ENCODE peak calls at places on chromosomes 6 and 20, in eight cellular contexts. C is adrenal gland, T is heart right ventricle, M is GM06990, E is PC-3, S is neural progenitor cell, W is IMR-90, I is tibial artery. O is an unnamed sample.

GRCh38 chr6:70820778-70821177 is 136.1 kb downstream of the B3GAT2 start:
- DNase-seq in W (no peak), S (no peak), E (no peak), I (no peak), C (no peak), M (no peak), T (no peak), O (no peak)

GRCh38 chr6:15602144-15602543 is 60.7 kb downstream of the DTNBP1 start:
- DNase-seq in I (no peak), C (no peak), E (no peak), W (no peak), S (no peak), T (peak; percentile 25), M (no peak), O (no peak)

GRCh38 chr20:51910202-51911050 is 108.1 kb upstream of the SALL4 start:
- DNase-seq in I (no peak), S (peak; percentile 76), E (peak; percentile 88), C (no peak), T (no peak), W (peak; percentile 17), M (no peak), O (no peak)

GRCh38 chr20:20663841-20664240 is 48.6 kb downstream of the RALGAPA2 start:
- DNase-seq in C (no peak), W (no peak), I (no peak), M (no peak), E (no peak), S (no peak), T (no peak), O (no peak)

GRCh38 chr20:47276856-47277541 is 79.5 kb downstream of the ZMYND8 start:
- DNase-seq in S (no peak), I (peak; percentile 86), W (peak; percentile 84), T (peak; percentile 63), C (peak; percentile 66), M (no peak), E (no peak), O (peak; percentile 91)

GRCh38 chr6:2891768-2892170 is 11.3 kb downstream of the SERPINB9 start:
- DNase-seq in I (no peak), C (no peak), T (no peak), M (peak; percentile 67), E (peak; percentile 70), W (no peak), S (no peak), O (no peak)

GRCh38 chr6:33732819-33733218 is 13.9 kb downstream of the IP6K3 start:
- DNase-seq in W (peak; percentile 38), M (no peak), S (no peak), E (peak; percentile 43), T (no peak), I (no peak), C (no peak), O (no peak)

GRCh38 chr6:1392813-1393640 is 3.7 kb downstream of the FOXF2 start:
- DNase-seq in S (peak; percentile 44), T (no peak), C (no peak), I (no peak), E (no peak), W (no peak), M (no peak), O (no peak)

GRCh38 chr6:105161411-105161810 is 18.4 kb downstream of the POPDC3 start:
- DNase-seq in T (no peak), S (no peak), M (no peak), C (no peak), I (no peak), W (no peak), E (no peak), O (no peak)

GRCh38 chr6:106688177-106688951 is 59.0 kb downstream of the QRSL1 start:
- DNase-seq in T (no peak), E (peak; percentile 55), I (no peak), M (no peak), C (no peak), S (no peak), W (no peak), O (no peak)

GRCh38 chr6:44049989-44050871 is 77.0 kb downstream of the MRPL14 start:
- DNase-seq in E (peak; percentile 25), W (peak; percentile 39), C (no peak), M (no peak), T (no peak), S (no peak), I (no peak), O (peak; percentile 76)

GRCh38 chr6:113909224-113909856 is 52.2 kb downstream of the MARCKS start:
- DNase-seq in S (peak; percentile 80), E (peak; percentile 75), C (no peak), I (no peak), T (no peak), M (no peak), W (peak; percentile 79), O (peak; percentile 74)

GRCh38 chr6:21431526-21431925 is 162.0 kb upstream of the SOX4 start:
- DNase-seq in C (no peak), T (no peak), S (no peak), E (no peak), W (no peak), M (no peak), I (no peak), O (no peak)

GRCh38 chr20:10671850-10672578 is 1.8 kb downstream of the JAG1 start:
- DNase-seq in C (peak; percentile 49), M (peak; percentile 29), I (peak; percentile 89), E (peak; percentile 63), S (peak; percentile 50), T (peak; percentile 82), W (peak; percentile 46), O (peak; percentile 67)

GRCh38 chr6:77092971-77093370 is 370.3 kb downstream of the HTR1B start:
- DNase-seq in S (no peak), C (no peak), W (peak; percentile 85), M (no peak), E (no peak), I (no peak), T (no peak), O (peak; percentile 59)

GRCh38 chr6:156840606-156841005 is 63.4 kb downstream of the ARID1B start:
- DNase-seq in I (no peak), S (peak; percentile 21), M (no peak), W (no peak), C (no peak), T (no peak), E (no peak), O (peak; percentile 47)

GRCh38 chr20:32743237-32744112 is at the start of gene COMMD7:
- DNase-seq in T (peak; percentile 76), E (peak; percentile 59), S (peak; percentile 75), C (peak; percentile 74), M (peak; percentile 71), I (peak; percentile 79), W (peak; percentile 44), O (peak; percentile 38)

GRCh38 chr6:169452117-169452868 is 198.6 kb upstream of the THBS2 start:
- DNase-seq in W (peak; percentile 97), T (peak; percentile 68), E (no peak), C (peak; percentile 85), S (no peak), M (no peak), I (peak; percentile 91), O (peak; percentile 94)

GRCh38 chr20:58407966-58408557 is 19.0 kb downstream of the VAPB start:
- DNase-seq in W (no peak), S (no peak), M (peak; percentile 15), I (no peak), E (no peak), T (no peak), C (no peak), O (no peak)

GRCh38 chr20:59151820-59152219 is 11.8 kb upstream of the ZNF831 start:
- DNase-seq in T (no peak), E (no peak), I (no peak), S (no peak), M (no peak), W (no peak), C (no peak), O (no peak)

DNA sequence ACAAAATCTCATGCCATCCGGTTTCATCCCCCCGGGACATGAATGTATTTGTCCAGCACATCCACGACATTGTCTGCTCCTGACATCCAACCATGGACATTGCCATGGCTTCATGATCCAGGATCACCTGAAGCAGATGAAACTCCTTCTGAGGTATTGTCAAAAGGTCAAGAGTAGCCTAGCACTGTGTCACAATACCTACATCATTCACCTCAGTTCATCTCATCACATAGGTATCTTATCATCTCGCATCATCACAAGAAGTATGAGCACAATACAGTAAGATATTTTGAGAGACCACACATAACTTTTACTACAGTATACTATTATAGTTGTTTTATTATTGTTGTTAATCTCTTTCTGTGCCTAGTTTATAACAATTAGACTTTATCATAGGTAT is 33.5 kb downstream of the ZNF184 start:
- DNase-seq in C (no peak), I (no peak), M (no peak), W (no peak), E (no peak), S (no peak), T (no peak), O (no peak)
- TF ChIP-seq CTCF in C (no peak), I (no peak), M (no peak), W (no peak), E (no peak), S (no peak), T (no peak), O (no peak)

GRCh38 chr6:6724319-6725119 is 136.0 kb downstream of the LY86 start:
- DNase-seq in I (peak; percentile 77), M (peak; percentile 36), C (peak; percentile 82), E (peak; percentile 73), S (peak; percentile 86), T (peak; percentile 66), W (peak; percentile 76), O (peak; percentile 80)
- H3K4me3 ChIP-seq in I (peak overlapping the region; percentile 41), M (peak overlapping the region; percentile 38), C (no peak overlapping the region), E (peak overlapping the region; percentile 37), S (peak overlapping the region; percentile 3), T (peak overlapping the region; percentile 20), W (peak overlapping the region; percentile 39), O (peak overlapping the region; percentile 29)

DNA sequence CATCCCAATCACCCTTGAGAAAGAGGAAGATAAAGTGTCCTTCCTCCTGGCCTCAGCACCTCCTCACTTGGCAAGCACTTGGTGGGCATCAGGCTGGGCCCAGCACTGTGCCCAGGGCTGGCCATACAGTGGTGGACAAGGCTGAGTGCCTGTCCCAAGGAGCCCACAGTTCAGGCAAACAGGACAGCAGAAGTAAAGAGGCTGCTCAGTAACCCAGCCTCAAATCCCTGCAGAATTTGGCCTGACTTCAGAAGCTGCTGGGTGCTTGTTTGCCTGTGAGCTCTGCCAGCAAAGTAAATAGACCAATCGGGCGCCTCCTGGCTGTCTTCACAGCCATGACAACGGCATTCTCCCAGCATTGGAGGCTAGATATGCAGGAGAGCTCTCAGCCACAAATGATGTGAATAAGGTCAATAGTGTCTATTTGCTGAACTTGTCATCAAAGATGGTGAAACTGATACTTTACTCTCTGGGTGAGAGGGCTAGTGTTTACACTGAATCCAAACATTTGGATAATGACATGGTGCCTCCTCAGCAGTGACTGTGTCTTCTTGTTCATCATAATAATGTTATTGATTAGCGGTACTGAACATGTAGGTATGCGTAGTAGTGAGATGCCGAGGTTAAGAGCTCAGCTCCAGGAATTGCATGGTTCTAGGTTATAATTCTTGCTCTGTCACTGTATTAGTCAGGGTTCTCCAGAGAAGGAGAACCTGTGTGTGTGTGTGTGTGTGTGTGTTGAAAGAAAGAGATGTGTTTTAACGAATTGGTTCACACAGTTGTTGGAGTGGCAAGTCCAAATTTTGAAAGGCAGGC is 36.9 kb upstream of the FANCE start:
- DNase-seq in W (peak; percentile 96), S (peak; percentile 80), E (peak; percentile 99), M (no peak), I (peak; percentile 81), T (peak; percentile 58), C (peak; percentile 85), O (peak; percentile 85)
- TF ChIP-seq CTCF in W (peak; percentile 78), S (peak; percentile 65), E (peak; percentile 80), M (peak; percentile 46), I (peak; percentile 52), T (peak; percentile 66), C (peak; percentile 82), O (peak; percentile 49)

DNA sequence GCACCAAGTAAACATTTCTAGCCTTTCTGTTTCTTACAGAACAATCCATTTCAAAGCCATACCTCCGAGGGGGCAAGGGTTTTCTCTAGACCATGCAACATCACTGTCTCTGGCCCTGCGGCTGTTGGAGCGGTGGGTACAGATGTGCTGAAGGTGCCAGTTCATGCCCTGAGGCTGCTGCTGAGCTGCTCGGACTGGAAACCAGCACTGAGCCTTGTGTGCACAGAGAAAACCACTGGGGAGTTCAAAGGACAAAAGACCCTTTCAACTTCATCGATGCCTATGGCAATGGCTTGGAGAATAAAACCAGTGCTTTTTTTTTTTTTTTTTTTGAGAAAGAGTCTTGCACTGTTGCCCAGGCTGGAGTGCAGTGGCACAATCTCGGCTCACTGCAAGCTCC is 93.3 kb upstream of the IYD start:
- DNase-seq in M (no peak), E (no peak), T (no peak), S (no peak), C (no peak), W (no peak), I (no peak), O (no peak)
- H3K4me3 ChIP-seq in M (no peak overlapping the region), E (no peak overlapping the region), T (no peak overlapping the region), S (no peak overlapping the region), C (no peak overlapping the region), W (no peak overlapping the region), I (no peak overlapping the region), O (no peak overlapping the region)